ENCODE peak calls at places on chromosomes 3 and 15, in seven cellular contexts. G is activated CD4-positive, alpha-beta T cell treated with anti-CD3 and anti-CD28 coated beads, Interleukin-2, amount 50 U/mL, for 48 hours; Z is NCI-H1930; U is WTC11; H is AG08395; E is Panc1; W is osteocyte. J is an unnamed sample.

GRCh38 chr3:63328386-63328785 is 50.3 kb downstream of the SYNPR start:
- DNase-seq in H (peak; percentile 24), U (no peak), Z (no peak), E (no peak), W (no peak), G (no peak), J (peak; percentile 31)

GRCh38 chr3:126364130-126364695 is 7.0 kb upstream of the KLF15 start:
- DNase-seq in E (no peak), W (no peak), U (no peak), H (no peak), Z (no peak), G (no peak), J (no peak)

GRCh38 chr3:198079771-198080520 is 119.9 kb downstream of the LMLN start:
- DNase-seq in E (no peak), U (peak; percentile 46), W (no peak), H (no peak), Z (peak; percentile 64), G (peak; percentile 59), J (no peak)

GRCh38 chr3:70631716-70632307 is 319.4 kb upstream of the MDFIC2 start:
- DNase-seq in Z (no peak), H (no peak), U (peak; percentile 41), W (no peak), E (no peak), G (no peak), J (no peak)

GRCh38 chr3:124850633-124851032 is 36.5 kb downstream of the ITGB5 start:
- DNase-seq in Z (no peak), E (no peak), W (no peak), H (peak; percentile 82), G (no peak), U (peak; percentile 23), J (no peak)

GRCh38 chr3:112048911-112049310 is 14.4 kb downstream of the TMPRSS7 start:
- DNase-seq in E (no peak), G (no peak), H (no peak), W (no peak), U (peak; percentile 33), Z (no peak), J (no peak)

GRCh38 chr3:9732080-9732752 is 681 bp downstream of the BRPF1 start:
- DNase-seq in H (peak; percentile 18), W (no peak), G (peak; percentile 50), E (no peak), Z (no peak), U (peak; percentile 21), J (no peak)

GRCh38 chr15:80177151-80177550 is 24.4 kb downstream of the FAH start:
- DNase-seq in G (no peak), W (no peak), Z (no peak), H (no peak), U (no peak), E (no peak), J (no peak)

J was measured in GM04503.